ENCODE peak calls at places on chromosome 1, in five cellular contexts. One of them, this sample, is unnamed.

GRCh38 chr1:29235955-29236742 is at the start of gene PTPRU:
- DNase-seq in astrocyte of the cerebellum: no peak
- DNase-seq in WTC11: peak
- DNase-seq in cardiac muscle cell: peak
- DNase-seq in body of pancreas: peak
- DNase-seq in this sample: peak

GRCh38 chr1:202009326-202010031 is 908 bp upstream of the ELF3 start:
- DNase-seq in astrocyte of the cerebellum: peak
- DNase-seq in WTC11: peak
- DNase-seq in cardiac muscle cell: peak
- DNase-seq in body of pancreas: peak
- DNase-seq in this sample: peak

GRCh38 chr1:107964397-107965111 is 426 bp downstream of the VAV3 start:
- DNase-seq in astrocyte of the cerebellum: no peak
- DNase-seq in WTC11: peak
- DNase-seq in cardiac muscle cell: no peak
- DNase-seq in body of pancreas: no peak
- DNase-seq in this sample: no peak

GRCh38 chr1:32743380-32744062 is 41.0 kb upstream of the SYNC start:
- DNase-seq in astrocyte of the cerebellum: no peak
- DNase-seq in WTC11: no peak
- DNase-seq in cardiac muscle cell: no peak
- DNase-seq in body of pancreas: peak
- DNase-seq in this sample: no peak

GRCh38 chr1:20449736-20450311 is 36.2 kb downstream of the CAMK2N1 start:
- DNase-seq in astrocyte of the cerebellum: peak
- DNase-seq in WTC11: no peak
- DNase-seq in cardiac muscle cell: no peak
- DNase-seq in body of pancreas: no peak
- DNase-seq in this sample: no peak

GRCh38 chr1:22376546-22376945 is 75.1 kb upstream of the ZBTB40 start:
- DNase-seq in astrocyte of the cerebellum: no peak
- DNase-seq in WTC11: no peak
- DNase-seq in cardiac muscle cell: no peak
- DNase-seq in body of pancreas: no peak
- DNase-seq in this sample: no peak

GRCh38 chr1:242629396-242629795 is 104.9 kb upstream of the PLD5 start:
- DNase-seq in astrocyte of the cerebellum: no peak
- DNase-seq in WTC11: no peak
- DNase-seq in cardiac muscle cell: no peak
- DNase-seq in body of pancreas: no peak
- DNase-seq in this sample: no peak

GRCh38 chr1:214332950-214333798 is 52.2 kb downstream of the SMYD2 start:
- DNase-seq in astrocyte of the cerebellum: peak
- DNase-seq in WTC11: peak
- DNase-seq in cardiac muscle cell: peak
- DNase-seq in body of pancreas: peak
- DNase-seq in this sample: no peak

GRCh38 chr1:109642610-109643009 is 13.3 kb upstream of the GSTM4 start:
- DNase-seq in astrocyte of the cerebellum: no peak
- DNase-seq in WTC11: no peak
- DNase-seq in cardiac muscle cell: no peak
- DNase-seq in body of pancreas: no peak
- DNase-seq in this sample: no peak

GRCh38 chr1:26237230-26237966 is 3.4 kb downstream of the CEP85 start:
- DNase-seq in astrocyte of the cerebellum: no peak
- DNase-seq in WTC11: no peak
- DNase-seq in cardiac muscle cell: no peak
- DNase-seq in body of pancreas: no peak
- DNase-seq in this sample: no peak